ENCODE peak calls at places on chromosome 20, in ten cellular contexts. A is foreskin fibroblast; F is gastrocnemius medialis; P is KG1; I is activated T-helper 1 cell treated with anti-CD3 and anti-CD28 coated beads, Interleukin-2, amount 50 U/mL, for 16 hours; Y is spleen; T is central memory CD4-positive, alpha-beta T cell; O is CD4-positive, alpha-beta memory T cell; E is right cardiac atrium; J is stimulated activated CD4-positive, alpha-beta T cell treated with anti-CD3 and anti-CD28 coated beads, Interleukin-4, amount 100 ng/mL, for 24 hours. V is an unnamed sample.

GRCh38 chr20:40545478-40545877 is 143.6 kb downstream of the MAFB start:
- DNase-seq in A (no peak), F (no peak), P (no peak), I (no peak), Y (no peak), T (no peak), O (no peak), E (no peak), J (no peak), V (no peak)

GRCh38 chr20:22522701-22523100 is 61.7 kb downstream of the FOXA2 start:
- DNase-seq in A (no peak), F (no peak), P (no peak), I (no peak), Y (no peak), T (no peak), O (no peak), E (no peak), J (no peak), V (no peak)

GRCh38 chr20:17627101-17627950 is 54.7 kb downstream of the RRBP1 start:
- DNase-seq in A (no peak), F (no peak), P (no peak), I (no peak), Y (peak), T (no peak), O (no peak), E (no peak), J (no peak), V (peak)

GRCh38 chr20:47175501-47175900 is 181.0 kb downstream of the ZMYND8 start:
- DNase-seq in A (no peak), F (no peak), P (no peak), I (no peak), Y (peak), T (no peak), O (no peak), E (no peak), J (no peak), V (no peak)

GRCh38 chr20:51318058-51318960 is 224.2 kb downstream of the NFATC2 start:
- DNase-seq in A (no peak), F (no peak), P (no peak), I (peak), Y (no peak), T (peak), O (peak), E (peak), J (peak), V (no peak)

GRCh38 chr20:50987493-50988210 is 29.0 kb downstream of the MOCS3 start:
- DNase-seq in A (peak), F (peak), P (peak), I (peak), Y (no peak), T (peak), O (peak), E (peak), J (peak), V (peak)

GRCh38 chr20:8862092-8862491 is 206.8 kb upstream of the PLCB4 start:
- DNase-seq in A (no peak), F (no peak), P (no peak), I (no peak), Y (no peak), T (no peak), O (no peak), E (no peak), J (no peak), V (no peak)

GRCh38 chr20:17498181-17498580 is 33.0 kb downstream of the BFSP1 start:
- DNase-seq in A (peak), F (no peak), P (no peak), I (no peak), Y (no peak), T (no peak), O (no peak), E (no peak), J (no peak), V (no peak)

GRCh38 chr20:4910951-4911350 is 90.4 kb downstream of the SLC23A2 start:
- DNase-seq in A (no peak), F (no peak), P (no peak), I (no peak), Y (no peak), T (no peak), O (no peak), E (no peak), J (no peak), V (no peak)

V was measured in psoas muscle.